ENCODE peak calls at places on chromosomes 12 and 14, in six cellular contexts. One of them, this sample, is unnamed.

GRCh38 chr12:92389466-92389865 is 243.8 kb upstream of the BTG1 start:
- DNase-seq in SK-N-SH: no peak
- DNase-seq in stimulated activated effector memory CD8-positive, alpha-beta T cell treated with anti-CD3 and anti-CD28 coated beads, Interleukin-12 subunit alpha, Interleukin-12 subunit beta, amount 100 ng/mL, for 72 hours: no peak
- DNase-seq in endothelial cell: no peak
- DNase-seq in dorsolateral prefrontal cortex: no peak
- DNase-seq in anterior cingulate cortex: no peak
- DNase-seq in this sample: no peak

GRCh38 chr12:42902001-42902400 is 312.5 kb upstream of the PRICKLE1 start:
- DNase-seq in SK-N-SH: no peak
- DNase-seq in stimulated activated effector memory CD8-positive, alpha-beta T cell treated with anti-CD3 and anti-CD28 coated beads, Interleukin-12 subunit alpha, Interleukin-12 subunit beta, amount 100 ng/mL, for 72 hours: no peak
- DNase-seq in endothelial cell: no peak
- DNase-seq in dorsolateral prefrontal cortex: no peak
- DNase-seq in anterior cingulate cortex: no peak
- DNase-seq in this sample: no peak

GRCh38 chr12:25155031-25155576 is 39.9 kb downstream of the DNAI7 start:
- DNase-seq in SK-N-SH: peak; percentile 35
- DNase-seq in stimulated activated effector memory CD8-positive, alpha-beta T cell treated with anti-CD3 and anti-CD28 coated beads, Interleukin-12 subunit alpha, Interleukin-12 subunit beta, amount 100 ng/mL, for 72 hours: no peak
- DNase-seq in endothelial cell: no peak
- DNase-seq in dorsolateral prefrontal cortex: no peak
- DNase-seq in anterior cingulate cortex: no peak
- DNase-seq in this sample: no peak

GRCh38 chr12:20144341-20144740 is 224.0 kb upstream of the PDE3A start:
- DNase-seq in SK-N-SH: no peak
- DNase-seq in stimulated activated effector memory CD8-positive, alpha-beta T cell treated with anti-CD3 and anti-CD28 coated beads, Interleukin-12 subunit alpha, Interleukin-12 subunit beta, amount 100 ng/mL, for 72 hours: no peak
- DNase-seq in endothelial cell: no peak
- DNase-seq in dorsolateral prefrontal cortex: no peak
- DNase-seq in anterior cingulate cortex: no peak
- DNase-seq in this sample: no peak

GRCh38 chr12:117836999-117837736 is 131.6 kb downstream of the KSR2 start:
- DNase-seq in SK-N-SH: peak; percentile 67
- DNase-seq in stimulated activated effector memory CD8-positive, alpha-beta T cell treated with anti-CD3 and anti-CD28 coated beads, Interleukin-12 subunit alpha, Interleukin-12 subunit beta, amount 100 ng/mL, for 72 hours: peak; percentile 88
- DNase-seq in endothelial cell: peak; percentile 86
- DNase-seq in dorsolateral prefrontal cortex: peak; percentile 78
- DNase-seq in anterior cingulate cortex: peak; percentile 48
- DNase-seq in this sample: peak; percentile 82

GRCh38 chr12:94792690-94793089 is 142.3 kb upstream of the TMCC3 start:
- DNase-seq in SK-N-SH: no peak
- DNase-seq in stimulated activated effector memory CD8-positive, alpha-beta T cell treated with anti-CD3 and anti-CD28 coated beads, Interleukin-12 subunit alpha, Interleukin-12 subunit beta, amount 100 ng/mL, for 72 hours: no peak
- DNase-seq in endothelial cell: no peak
- DNase-seq in dorsolateral prefrontal cortex: no peak
- DNase-seq in anterior cingulate cortex: no peak
- DNase-seq in this sample: no peak

GRCh38 chr12:124685689-124685993 is 118.2 kb upstream of the NCOR2 start:
- DNase-seq in SK-N-SH: no peak
- DNase-seq in stimulated activated effector memory CD8-positive, alpha-beta T cell treated with anti-CD3 and anti-CD28 coated beads, Interleukin-12 subunit alpha, Interleukin-12 subunit beta, amount 100 ng/mL, for 72 hours: no peak
- DNase-seq in endothelial cell: no peak
- DNase-seq in dorsolateral prefrontal cortex: no peak
- DNase-seq in anterior cingulate cortex: no peak
- DNase-seq in this sample: no peak

GRCh38 chr14:61388976-61389576 is 67.7 kb downstream of the PRKCH start:
- DNase-seq in SK-N-SH: no peak
- DNase-seq in stimulated activated effector memory CD8-positive, alpha-beta T cell treated with anti-CD3 and anti-CD28 coated beads, Interleukin-12 subunit alpha, Interleukin-12 subunit beta, amount 100 ng/mL, for 72 hours: no peak
- DNase-seq in endothelial cell: no peak
- DNase-seq in dorsolateral prefrontal cortex: no peak
- DNase-seq in anterior cingulate cortex: no peak
- DNase-seq in this sample: no peak

GRCh38 chr12:6868211-6869048 is 1.1 kb downstream of the TPI1 start:
- DNase-seq in SK-N-SH: no peak
- DNase-seq in stimulated activated effector memory CD8-positive, alpha-beta T cell treated with anti-CD3 and anti-CD28 coated beads, Interleukin-12 subunit alpha, Interleukin-12 subunit beta, amount 100 ng/mL, for 72 hours: no peak
- DNase-seq in endothelial cell: no peak
- DNase-seq in dorsolateral prefrontal cortex: no peak
- DNase-seq in anterior cingulate cortex: no peak
- DNase-seq in this sample: no peak

GRCh38 chr12:73815072-73815660 is 722.5 kb upstream of the ATXN7L3B start:
- DNase-seq in SK-N-SH: no peak
- DNase-seq in stimulated activated effector memory CD8-positive, alpha-beta T cell treated with anti-CD3 and anti-CD28 coated beads, Interleukin-12 subunit alpha, Interleukin-12 subunit beta, amount 100 ng/mL, for 72 hours: no peak
- DNase-seq in endothelial cell: no peak
- DNase-seq in dorsolateral prefrontal cortex: no peak
- DNase-seq in anterior cingulate cortex: no peak
- DNase-seq in this sample: no peak

GRCh38 chr14:90093942-90094595 is 32.3 kb downstream of the KCNK13 start:
- DNase-seq in SK-N-SH: no peak
- DNase-seq in stimulated activated effector memory CD8-positive, alpha-beta T cell treated with anti-CD3 and anti-CD28 coated beads, Interleukin-12 subunit alpha, Interleukin-12 subunit beta, amount 100 ng/mL, for 72 hours: no peak
- DNase-seq in endothelial cell: no peak
- DNase-seq in dorsolateral prefrontal cortex: no peak
- DNase-seq in anterior cingulate cortex: no peak
- DNase-seq in this sample: no peak

GRCh38 chr14:94100847-94101246 is 9.7 kb upstream of the IFI27 start:
- DNase-seq in SK-N-SH: no peak
- DNase-seq in stimulated activated effector memory CD8-positive, alpha-beta T cell treated with anti-CD3 and anti-CD28 coated beads, Interleukin-12 subunit alpha, Interleukin-12 subunit beta, amount 100 ng/mL, for 72 hours: no peak
- DNase-seq in endothelial cell: no peak
- DNase-seq in dorsolateral prefrontal cortex: no peak
- DNase-seq in anterior cingulate cortex: no peak
- DNase-seq in this sample: no peak

GRCh38 chr12:101619868-101620761 is 25.3 kb downstream of the MYBPC1 start:
- DNase-seq in SK-N-SH: no peak
- DNase-seq in stimulated activated effector memory CD8-positive, alpha-beta T cell treated with anti-CD3 and anti-CD28 coated beads, Interleukin-12 subunit alpha, Interleukin-12 subunit beta, amount 100 ng/mL, for 72 hours: no peak
- DNase-seq in endothelial cell: no peak
- DNase-seq in dorsolateral prefrontal cortex: no peak
- DNase-seq in anterior cingulate cortex: no peak
- DNase-seq in this sample: peak; percentile 47

GRCh38 chr12:50401383-50402155 is 884 bp downstream of the LARP4 start:
- DNase-seq in SK-N-SH: no peak
- DNase-seq in stimulated activated effector memory CD8-positive, alpha-beta T cell treated with anti-CD3 and anti-CD28 coated beads, Interleukin-12 subunit alpha, Interleukin-12 subunit beta, amount 100 ng/mL, for 72 hours: no peak
- DNase-seq in endothelial cell: no peak
- DNase-seq in dorsolateral prefrontal cortex: no peak
- DNase-seq in anterior cingulate cortex: no peak
- DNase-seq in this sample: peak; percentile 13

GRCh38 chr12:11653215-11653753 is 3.8 kb downstream of the ETV6 start:
- DNase-seq in SK-N-SH: no peak
- DNase-seq in stimulated activated effector memory CD8-positive, alpha-beta T cell treated with anti-CD3 and anti-CD28 coated beads, Interleukin-12 subunit alpha, Interleukin-12 subunit beta, amount 100 ng/mL, for 72 hours: peak; percentile 76
- DNase-seq in endothelial cell: no peak
- DNase-seq in dorsolateral prefrontal cortex: no peak
- DNase-seq in anterior cingulate cortex: no peak
- DNase-seq in this sample: peak; percentile 17

GRCh38 chr12:121858662-121859572 is at the start of gene HPD:
- DNase-seq in SK-N-SH: no peak
- DNase-seq in stimulated activated effector memory CD8-positive, alpha-beta T cell treated with anti-CD3 and anti-CD28 coated beads, Interleukin-12 subunit alpha, Interleukin-12 subunit beta, amount 100 ng/mL, for 72 hours: no peak
- DNase-seq in endothelial cell: no peak
- DNase-seq in dorsolateral prefrontal cortex: no peak
- DNase-seq in anterior cingulate cortex: no peak
- DNase-seq in this sample: peak; percentile 34

GRCh38 chr12:116002890-116003536 is 274.5 kb downstream of the MED13L start:
- DNase-seq in SK-N-SH: no peak
- DNase-seq in stimulated activated effector memory CD8-positive, alpha-beta T cell treated with anti-CD3 and anti-CD28 coated beads, Interleukin-12 subunit alpha, Interleukin-12 subunit beta, amount 100 ng/mL, for 72 hours: no peak
- DNase-seq in endothelial cell: no peak
- DNase-seq in dorsolateral prefrontal cortex: no peak
- DNase-seq in anterior cingulate cortex: no peak
- DNase-seq in this sample: no peak

GRCh38 chr12:4148418-4149056 is 125.0 kb upstream of the CCND2 start:
- DNase-seq in SK-N-SH: no peak
- DNase-seq in stimulated activated effector memory CD8-positive, alpha-beta T cell treated with anti-CD3 and anti-CD28 coated beads, Interleukin-12 subunit alpha, Interleukin-12 subunit beta, amount 100 ng/mL, for 72 hours: peak; percentile 61
- DNase-seq in endothelial cell: no peak
- DNase-seq in dorsolateral prefrontal cortex: no peak
- DNase-seq in anterior cingulate cortex: no peak
- DNase-seq in this sample: peak; percentile 80

GRCh38 chr14:65003394-65003793 is 16.7 kb downstream of the FNTB start:
- DNase-seq in SK-N-SH: no peak
- DNase-seq in stimulated activated effector memory CD8-positive, alpha-beta T cell treated with anti-CD3 and anti-CD28 coated beads, Interleukin-12 subunit alpha, Interleukin-12 subunit beta, amount 100 ng/mL, for 72 hours: no peak
- DNase-seq in endothelial cell: no peak
- DNase-seq in dorsolateral prefrontal cortex: no peak
- DNase-seq in anterior cingulate cortex: no peak
- DNase-seq in this sample: no peak

GRCh38 chr12:26749781-26750180 is 83.2 kb downstream of the ITPR2 start:
- DNase-seq in SK-N-SH: no peak
- DNase-seq in stimulated activated effector memory CD8-positive, alpha-beta T cell treated with anti-CD3 and anti-CD28 coated beads, Interleukin-12 subunit alpha, Interleukin-12 subunit beta, amount 100 ng/mL, for 72 hours: no peak
- DNase-seq in endothelial cell: no peak
- DNase-seq in dorsolateral prefrontal cortex: no peak
- DNase-seq in anterior cingulate cortex: no peak
- DNase-seq in this sample: no peak

GRCh38 chr12:40212566-40212965 is 12.2 kb upstream of the LRRK2 start:
- DNase-seq in SK-N-SH: no peak
- DNase-seq in stimulated activated effector memory CD8-positive, alpha-beta T cell treated with anti-CD3 and anti-CD28 coated beads, Interleukin-12 subunit alpha, Interleukin-12 subunit beta, amount 100 ng/mL, for 72 hours: no peak
- DNase-seq in endothelial cell: no peak
- DNase-seq in dorsolateral prefrontal cortex: no peak
- DNase-seq in anterior cingulate cortex: no peak
- DNase-seq in this sample: no peak

GRCh38 chr12:68102163-68102562 is 57.4 kb downstream of the IFNG start:
- DNase-seq in SK-N-SH: no peak
- DNase-seq in stimulated activated effector memory CD8-positive, alpha-beta T cell treated with anti-CD3 and anti-CD28 coated beads, Interleukin-12 subunit alpha, Interleukin-12 subunit beta, amount 100 ng/mL, for 72 hours: no peak
- DNase-seq in endothelial cell: no peak
- DNase-seq in dorsolateral prefrontal cortex: no peak
- DNase-seq in anterior cingulate cortex: no peak
- DNase-seq in this sample: no peak

GRCh38 chr14:64060648-64061096 is 207.9 kb downstream of the SYNE2 start:
- DNase-seq in SK-N-SH: no peak
- DNase-seq in stimulated activated effector memory CD8-positive, alpha-beta T cell treated with anti-CD3 and anti-CD28 coated beads, Interleukin-12 subunit alpha, Interleukin-12 subunit beta, amount 100 ng/mL, for 72 hours: no peak
- DNase-seq in endothelial cell: peak; percentile 29
- DNase-seq in dorsolateral prefrontal cortex: no peak
- DNase-seq in anterior cingulate cortex: no peak
- DNase-seq in this sample: peak; percentile 42

GRCh38 chr12:109951136-109951535 is 45.0 kb downstream of the GIT2 start:
- DNase-seq in SK-N-SH: no peak
- DNase-seq in stimulated activated effector memory CD8-positive, alpha-beta T cell treated with anti-CD3 and anti-CD28 coated beads, Interleukin-12 subunit alpha, Interleukin-12 subunit beta, amount 100 ng/mL, for 72 hours: no peak
- DNase-seq in endothelial cell: no peak
- DNase-seq in dorsolateral prefrontal cortex: no peak
- DNase-seq in anterior cingulate cortex: no peak
- DNase-seq in this sample: no peak

GRCh38 chr12:55935742-55936151 is 4.8 kb downstream of the DGKA start:
- DNase-seq in SK-N-SH: no peak
- DNase-seq in stimulated activated effector memory CD8-positive, alpha-beta T cell treated with anti-CD3 and anti-CD28 coated beads, Interleukin-12 subunit alpha, Interleukin-12 subunit beta, amount 100 ng/mL, for 72 hours: no peak
- DNase-seq in endothelial cell: no peak
- DNase-seq in dorsolateral prefrontal cortex: no peak
- DNase-seq in anterior cingulate cortex: peak; percentile 7
- DNase-seq in this sample: no peak

This sample was measured in transverse colon.